ENCODE peak calls at places on chromosomes 16 and 17, in four cellular contexts. E is AG09309, Q is cardiac muscle cell, S is colonic mucosa. O is an unnamed sample.

GRCh38 chr16:73217654-73218053 is 169.7 kb upstream of the ZFHX3 start:
- DNase-seq in E (no peak), Q (no peak), S (no peak), O (no peak)

GRCh38 chr16:20221208-20221607 is 106.1 kb downstream of the GP2 start:
- DNase-seq in E (no peak), Q (no peak), S (no peak), O (no peak)

GRCh38 chr17:72826602-72827001 is 265.9 kb downstream of the SLC39A11 start:
- DNase-seq in E (no peak), Q (no peak), S (no peak), O (no peak)

GRCh38 chr17:29929006-29929543 is 953 bp downstream of the SSH2 start:
- DNase-seq in E (no peak), Q (peak), S (peak), O (no peak)

GRCh38 chr17:37225458-37225857 is 150.3 kb upstream of the C17orf78 start:
- DNase-seq in E (no peak), Q (no peak), S (no peak), O (no peak)

GRCh38 chr16:58507963-58508670 is 7.2 kb upstream of the SETD6 start:
- DNase-seq in E (no peak), Q (no peak), S (no peak), O (no peak)

GRCh38 chr17:41619162-41619933 is 5.0 kb downstream of the KRT17 start:
- DNase-seq in E (no peak), Q (no peak), S (no peak), O (no peak)

GRCh38 chr17:8007836-8008235 is 5.4 kb downstream of the GUCY2D start:
- DNase-seq in E (no peak), Q (no peak), S (no peak), O (no peak)

GRCh38 chr17:8837438-8838075 is 29.9 kb downstream of the PIK3R6 start:
- DNase-seq in E (no peak), Q (peak), S (no peak), O (no peak)

GRCh38 chr16:19753815-19754643 is 36.0 kb downstream of the IQCK start:
- DNase-seq in E (peak), Q (peak), S (peak), O (no peak)

GRCh38 chr17:13671771-13672170 is 70.0 kb upstream of the HS3ST3A1 start:
- DNase-seq in E (no peak), Q (peak), S (no peak), O (no peak)

GRCh38 chr17:76385892-76386786 is 1.7 kb downstream of the SPHK1 start:
- DNase-seq in E (no peak), Q (peak), S (peak), O (peak)

GRCh38 chr16:48611329-48612137 is 1.6 kb upstream of the N4BP1 start:
- DNase-seq in E (no peak), Q (no peak), S (peak), O (peak)

GRCh38 chr17:42698736-42699414 is 16.5 kb downstream of the CNTNAP1 start:
- DNase-seq in E (no peak), Q (peak), S (peak), O (no peak)

GRCh38 chr16:86991679-86992078 is 325.5 kb downstream of the C16orf95 start:
- DNase-seq in E (no peak), Q (no peak), S (no peak), O (no peak)

GRCh38 chr17:58986005-58986404 is 120.7 kb downstream of the TRIM37 start:
- DNase-seq in E (no peak), Q (peak), S (no peak), O (no peak)

GRCh38 chr17:55769625-55770000 is 18.8 kb downstream of the PCTP start:
- DNase-seq in E (peak), Q (peak), S (no peak), O (no peak)

GRCh38 chr16:49327466-49327865 is 45.8 kb upstream of the CBLN1 start:
- DNase-seq in E (no peak), Q (no peak), S (no peak), O (no peak)

GRCh38 chr17:68776451-68776850 is 175.3 kb upstream of the FAM20A start:
- DNase-seq in E (no peak), Q (no peak), S (no peak), O (no peak)

GRCh38 chr17:63987616-63988478 is 10.3 kb upstream of the PRR29 start:
- DNase-seq in E (no peak), Q (no peak), S (no peak), O (no peak)

GRCh38 chr17:76716146-76716833 is 5.5 kb upstream of the MXRA7 start:
- DNase-seq in E (peak), Q (peak), S (no peak), O (no peak)

GRCh38 chr16:4015275-4015990 is 100.8 kb downstream of the ADCY9 start:
- DNase-seq in E (no peak), Q (no peak), S (peak), O (no peak)

GRCh38 chr17:77742579-77742978 is 215.9 kb upstream of the TNRC6C start:
- DNase-seq in E (no peak), Q (no peak), S (no peak), O (no peak)

GRCh38 chr17:7207120-7208001 is 12.3 kb downstream of the DLG4 start:
- DNase-seq in E (no peak), Q (peak), S (no peak), O (no peak)

GRCh38 chr17:64146418-64147109 is 16.6 kb upstream of the ERN1 start:
- DNase-seq in E (no peak), Q (peak), S (peak), O (no peak)

GRCh38 chr17:43648916-43649315 is 12.8 kb downstream of the MEOX1 start:
- DNase-seq in E (no peak), Q (no peak), S (no peak), O (no peak)

GRCh38 chr16:81885976-81886586 is 107.0 kb downstream of the PLCG2 start:
- DNase-seq in E (no peak), Q (peak), S (peak), O (peak)

GRCh38 chr17:44356241-44356640 is 7.4 kb downstream of the FAM171A2 start:
- DNase-seq in E (no peak), Q (no peak), S (no peak), O (no peak)

GRCh38 chr16:86027366-86028126 is 128.6 kb downstream of the IRF8 start:
- DNase-seq in E (no peak), Q (no peak), S (peak), O (no peak)

GRCh38 chr17:50375858-50376538 is 3.0 kb downstream of the EME1 start:
- DNase-seq in E (no peak), Q (no peak), S (peak), O (no peak)

GRCh38 chr17:83076930-83077329 is 2.5 kb upstream of the METRNL start:
- DNase-seq in E (no peak), Q (no peak), S (no peak), O (peak)

GRCh38 chr16:88804173-88804551 is 573 bp downstream of the CDT1 start:
- DNase-seq in E (no peak), Q (no peak), S (no peak), O (no peak)

GRCh38 chr16:82105107-82105506 is 64.9 kb downstream of the MPHOSPH6 start:
- DNase-seq in E (no peak), Q (no peak), S (no peak), O (no peak)

GRCh38 chr16:47779201-47780016 is 318.3 kb downstream of the PHKB start:
- DNase-seq in E (no peak), Q (peak), S (no peak), O (peak)

GRCh38 chr16:67372664-67373063 is 20.6 kb downstream of the TPPP3 start:
- DNase-seq in E (no peak), Q (peak), S (no peak), O (no peak)

GRCh38 chr16:67370686-67371085 is 22.6 kb downstream of the TPPP3 start:
- DNase-seq in E (no peak), Q (no peak), S (peak), O (no peak)

GRCh38 chr16:67378642-67379041 is 14.7 kb downstream of the TPPP3 start:
- DNase-seq in E (no peak), Q (no peak), S (no peak), O (no peak)

GRCh38 chr16:67375161-67375560 is 18.1 kb downstream of the TPPP3 start:
- DNase-seq in E (no peak), Q (no peak), S (no peak), O (no peak)
- TF ChIP-seq CTCF in E (no peak), Q (no peak), S (no peak), O (no peak)

DNA sequence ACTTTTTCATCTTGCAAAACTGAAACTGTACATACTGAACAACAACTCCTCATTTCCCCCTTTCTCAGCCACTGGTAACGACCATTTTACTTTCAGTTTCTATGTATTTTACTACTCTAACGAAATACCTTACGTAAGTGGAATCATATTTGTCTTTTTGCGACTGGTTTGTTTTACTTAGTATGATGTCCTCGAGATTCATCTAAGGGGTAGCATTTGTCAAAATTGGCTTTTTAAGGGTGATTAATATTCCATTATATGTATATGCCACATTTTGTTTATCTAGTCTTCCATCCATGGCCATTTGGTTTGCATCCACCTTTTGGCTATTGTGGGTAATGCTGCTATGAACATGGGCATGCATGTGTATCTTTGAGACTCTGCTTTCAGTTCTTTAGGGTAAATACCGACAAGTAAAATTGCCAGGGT is 10.4 kb downstream of the KPNB1 start:
- DNase-seq in E (no peak), Q (no peak), S (no peak), O (peak)
- TF ChIP-seq CTCF in E (no peak), Q (no peak), S (no peak), O (no peak)

GRCh38 chr17:4594406-4595349 is 10.3 kb downstream of the SMTNL2 start:
- DNase-seq in E (no peak), Q (no peak), S (peak), O (peak)
- TF ChIP-seq CTCF in E (no peak), Q (no peak), S (peak), O (peak)

GRCh38 chr17:70168044-70168978 is 1.0 kb upstream of the KCNJ2 start:
- DNase-seq in E (peak), Q (peak), S (peak), O (peak)
- TF ChIP-seq CTCF in E (peak), Q (peak), S (peak), O (peak)

GRCh38 chr17:1557355-1558095 is 5.1 kb downstream of the PITPNA start:
- DNase-seq in E (no peak), Q (peak), S (peak), O (no peak)
- TF ChIP-seq CTCF in E (no peak), Q (no peak), S (no peak), O (no peak)

GRCh38 chr17:39703913-39704312 is 4.0 kb downstream of the ERBB2 start:
- DNase-seq in E (no peak), Q (no peak), S (no peak), O (no peak)

GRCh38 chr17:39705786-39706348 is 6.0 kb downstream of the ERBB2 start:
- DNase-seq in E (no peak), Q (no peak), S (peak), O (no peak)

GRCh38 chr17:39706383-39706782 is 6.5 kb downstream of the ERBB2 start:
- DNase-seq in E (no peak), Q (no peak), S (no peak), O (no peak)

GRCh38 chr17:39702901-39703893 is 3.3 kb downstream of the ERBB2 start:
- DNase-seq in E (no peak), Q (no peak), S (no peak), O (peak)

GRCh38 chr17:39704821-39705551 is 5.1 kb downstream of the ERBB2 start:
- DNase-seq in E (no peak), Q (peak), S (no peak), O (no peak)
- TF ChIP-seq CTCF in E (peak), Q (peak), S (peak), O (no peak)

DNA sequence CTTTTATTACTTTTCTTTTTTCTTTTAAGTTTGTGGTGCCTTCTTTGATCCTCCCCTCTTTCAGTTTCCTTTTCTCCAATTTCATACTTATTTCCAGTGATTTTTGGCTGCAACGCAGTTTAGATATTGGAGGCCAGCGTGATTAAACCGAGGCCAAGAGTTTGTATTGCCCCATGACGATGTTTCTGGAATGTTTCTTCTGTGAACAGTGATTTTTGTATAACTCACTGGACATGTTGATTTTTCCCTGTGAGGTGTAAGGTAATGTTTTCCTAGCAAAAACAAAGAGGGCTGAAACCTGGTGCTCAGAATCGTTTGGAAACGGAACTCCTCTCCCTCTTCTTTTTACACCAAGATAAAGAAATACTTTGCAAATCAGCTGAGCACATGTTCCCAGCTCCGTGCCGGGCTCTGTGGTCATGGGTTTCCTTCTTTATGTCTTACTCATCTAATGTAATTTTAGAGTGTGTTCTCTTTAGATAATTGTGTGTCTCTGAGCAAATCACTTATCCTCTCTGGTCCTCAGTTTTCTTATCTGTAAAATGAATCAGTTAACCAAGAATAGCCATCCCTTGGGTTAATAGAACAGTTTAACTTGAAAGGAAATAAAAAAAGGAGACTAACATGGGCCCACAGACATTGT is 344.4 kb downstream of the WWOX start:
- DNase-seq in E (no peak), Q (peak), S (no peak), O (no peak)
- TF ChIP-seq CTCF in E (no peak), Q (no peak), S (no peak), O (no peak)

O was measured in GM10248.